ENCODE peak calls at places on chromosomes 6 and 20, in seven cellular contexts. U is body of pancreas, F is tibial nerve, P is lower leg skin, G is IMR-90, I is sigmoid colon, C is H1. V is an unnamed sample.
A peak's percentile ranks its signal among the peaks of the same experiment; 100 is the strongest.

GRCh38 chr6:32181890-32182529 is 2.0 kb downstream of the AGER start:
- DNase-seq in U (no peak), F (no peak), P (no peak), G (no peak), I (no peak), C (no peak), V (no peak)

GRCh38 chr20:56689852-56690485 is 60.9 kb downstream of the TFAP2C start:
- DNase-seq in U (no peak), F (no peak), P (no peak), G (no peak), I (no peak), C (no peak), V (no peak)

GRCh38 chr6:128519931-128520435 is 416 bp downstream of the PTPRK start:
- DNase-seq in U (peak; percentile 71), F (peak; percentile 25), P (peak; percentile 92), G (no peak), I (peak; percentile 78), C (peak; percentile 83), V (peak; percentile 45)

GRCh38 chr6:3433005-3433404 is 23.8 kb downstream of the SLC22A23 start:
- DNase-seq in U (peak; percentile 38), F (no peak), P (peak; percentile 70), G (no peak), I (peak; percentile 22), C (no peak), V (peak; percentile 51)

GRCh38 chr20:52840041-52840440 is 132.1 kb upstream of the TSHZ2 start:
- DNase-seq in U (no peak), F (no peak), P (no peak), G (no peak), I (no peak), C (no peak), V (no peak)

GRCh38 chr6:100876251-100876650 is 4.9 kb downstream of the ASCC3 start:
- DNase-seq in U (no peak), F (no peak), P (no peak), G (no peak), I (no peak), C (no peak), V (no peak)

GRCh38 chr6:26600759-26601158 is 4.0 kb downstream of the ABT1 start:
- DNase-seq in U (no peak), F (no peak), P (no peak), G (no peak), I (no peak), C (no peak), V (no peak)

GRCh38 chr6:128070406-128070805 is 169.5 kb upstream of the THEMIS start:
- DNase-seq in U (no peak), F (no peak), P (no peak), G (peak; percentile 62), I (no peak), C (no peak), V (no peak)

GRCh38 chr20:53328956-53329355 is 264.7 kb downstream of the ZNF217 start:
- DNase-seq in U (no peak), F (no peak), P (no peak), G (no peak), I (no peak), C (no peak), V (no peak)

GRCh38 chr6:75266716-75267291 is 17.8 kb downstream of the TMEM30A start:
- DNase-seq in U (no peak), F (no peak), P (no peak), G (peak; percentile 76), I (no peak), C (no peak), V (no peak)

GRCh38 chr6:149717255-149717587 is 680 bp downstream of the LATS1 start:
- DNase-seq in U (no peak), F (no peak), P (no peak), G (no peak), I (no peak), C (no peak), V (no peak)

GRCh38 chr6:1609662-1610496 is at the start of gene FOXC1:
- DNase-seq in U (peak; percentile 89), F (peak; percentile 88), P (peak; percentile 96), G (peak; percentile 94), I (peak; percentile 86), C (no peak), V (peak; percentile 85)

GRCh38 chr6:73285674-73286283 is 22.8 kb upstream of the KHDC1 start:
- DNase-seq in U (no peak), F (no peak), P (no peak), G (peak; percentile 76), I (no peak), C (no peak), V (no peak)

GRCh38 chr20:13681248-13682125 is 42.8 kb upstream of the TASP1 start:
- DNase-seq in U (peak; percentile 45), F (no peak), P (no peak), G (no peak), I (no peak), C (no peak), V (no peak)

GRCh38 chr6:68726307-68726706 is 91.2 kb downstream of the ADGRB3 start:
- DNase-seq in U (no peak), F (no peak), P (no peak), G (no peak), I (no peak), C (no peak), V (no peak)

GRCh38 chr6:44001318-44001868 is 125.9 kb downstream of the MRPL14 start:
- DNase-seq in U (peak; percentile 31), F (no peak), P (no peak), G (no peak), I (no peak), C (peak; percentile 79), V (no peak)
- TF ChIP-seq POLR2A in U (no peak), F (no peak), P (no peak), G (no peak), I (no peak), C (no peak), V (no peak)

DNA sequence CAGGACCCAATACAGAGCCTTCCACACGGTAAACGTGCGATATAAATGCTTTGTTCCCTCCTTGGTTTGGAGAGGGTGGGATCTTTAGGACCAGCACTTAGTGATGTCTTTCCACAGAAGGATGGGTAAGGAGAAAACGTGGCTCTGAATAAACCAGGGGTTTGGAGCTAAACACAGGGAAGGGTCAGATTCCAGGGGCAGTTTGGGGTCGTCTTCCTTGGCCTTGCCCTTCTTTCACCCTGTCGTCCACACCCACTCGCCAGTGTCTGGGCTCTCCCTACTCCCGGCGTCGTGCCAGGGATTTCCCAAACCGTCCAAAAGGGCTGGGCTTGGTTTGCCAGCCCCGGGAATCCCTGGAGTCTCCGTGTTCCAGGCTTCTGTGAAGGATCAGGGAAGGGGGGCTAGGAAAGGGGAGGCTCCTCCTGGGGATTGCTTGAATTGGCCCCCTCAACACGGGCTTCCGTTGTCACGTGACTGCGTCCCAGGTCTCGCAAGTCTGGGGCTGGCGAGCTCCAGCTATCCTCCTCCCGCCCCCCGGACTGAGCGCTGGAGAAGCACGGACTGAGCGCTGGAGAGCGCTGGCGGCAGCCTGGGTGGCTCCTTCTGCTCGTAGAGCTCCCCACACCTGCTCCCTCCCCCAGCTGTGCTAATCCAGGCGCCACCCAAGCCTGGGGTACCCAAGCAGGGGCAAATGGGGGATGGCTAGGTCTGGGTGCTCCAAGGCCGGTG is 9.5 kb upstream of the ARMC12 start:
- DNase-seq in U (peak; percentile 83), F (peak; percentile 89), P (peak; percentile 98), G (peak; percentile 60), I (peak; percentile 99), C (peak; percentile 81), V (peak; percentile 76)
- TF ChIP-seq POLR2A in U (peak; percentile 92), F (peak; percentile 62), P (no peak), G (no peak), I (peak; percentile 75), C (no peak), V (peak; percentile 59)

DNA sequence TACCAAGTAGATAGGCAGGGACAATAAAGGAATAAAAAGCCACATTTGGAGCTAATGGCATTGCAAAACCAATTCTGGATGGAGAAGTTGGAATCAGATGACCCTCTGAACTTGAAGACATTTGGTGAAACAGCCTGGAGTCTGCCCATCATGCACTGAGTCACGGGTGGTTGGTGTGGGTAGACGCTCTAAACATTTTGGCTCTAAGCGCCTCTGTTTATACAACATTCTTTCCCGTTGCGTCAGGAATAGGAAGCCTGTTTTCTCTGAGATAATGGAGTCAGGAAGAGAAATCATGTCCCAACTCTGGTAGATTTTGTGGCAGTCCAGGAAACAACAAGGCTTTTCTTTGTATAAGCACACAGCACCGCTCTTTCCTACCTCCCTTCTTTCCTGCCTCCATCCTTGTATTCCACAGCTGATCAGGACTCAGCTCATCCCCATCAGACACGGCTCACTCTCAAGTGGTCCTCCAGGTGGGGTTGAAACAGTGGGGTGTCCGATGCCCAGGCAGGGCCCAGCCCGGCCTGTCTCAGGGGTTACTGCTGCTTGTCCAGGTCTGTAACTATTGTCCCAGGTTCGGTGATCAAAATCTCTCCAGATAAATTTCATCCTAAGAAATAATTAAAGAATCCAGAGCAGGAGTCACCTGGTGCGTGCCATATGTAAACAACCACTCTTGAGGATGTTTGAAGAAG is 12.1 kb upstream of the RAMACL start:
- DNase-seq in U (no peak), F (no peak), P (peak; percentile 88), G (peak; percentile 97), I (peak; percentile 84), C (no peak), V (no peak)
- TF ChIP-seq POLR2A in U (no peak), F (no peak), P (no peak), G (peak; percentile 26), I (no peak), C (no peak), V (no peak)

GRCh38 chr6:132820629-132821381 is 6.4 kb downstream of the RPS12 start:
- DNase-seq in U (no peak), F (no peak), P (no peak), G (peak; percentile 52), I (no peak), C (peak; percentile 53), V (no peak)

GRCh38 chr6:132817554-132818403 is 3.4 kb downstream of the RPS12 start:
- DNase-seq in U (no peak), F (no peak), P (no peak), G (no peak), I (no peak), C (no peak), V (no peak)

GRCh38 chr6:132816665-132817064 is 2.3 kb downstream of the RPS12 start:
- DNase-seq in U (no peak), F (no peak), P (no peak), G (no peak), I (no peak), C (no peak), V (no peak)

GRCh38 chr6:132819405-132820145 is 5.2 kb downstream of the RPS12 start:
- DNase-seq in U (no peak), F (no peak), P (no peak), G (peak; percentile 51), I (no peak), C (no peak), V (no peak)

DNA sequence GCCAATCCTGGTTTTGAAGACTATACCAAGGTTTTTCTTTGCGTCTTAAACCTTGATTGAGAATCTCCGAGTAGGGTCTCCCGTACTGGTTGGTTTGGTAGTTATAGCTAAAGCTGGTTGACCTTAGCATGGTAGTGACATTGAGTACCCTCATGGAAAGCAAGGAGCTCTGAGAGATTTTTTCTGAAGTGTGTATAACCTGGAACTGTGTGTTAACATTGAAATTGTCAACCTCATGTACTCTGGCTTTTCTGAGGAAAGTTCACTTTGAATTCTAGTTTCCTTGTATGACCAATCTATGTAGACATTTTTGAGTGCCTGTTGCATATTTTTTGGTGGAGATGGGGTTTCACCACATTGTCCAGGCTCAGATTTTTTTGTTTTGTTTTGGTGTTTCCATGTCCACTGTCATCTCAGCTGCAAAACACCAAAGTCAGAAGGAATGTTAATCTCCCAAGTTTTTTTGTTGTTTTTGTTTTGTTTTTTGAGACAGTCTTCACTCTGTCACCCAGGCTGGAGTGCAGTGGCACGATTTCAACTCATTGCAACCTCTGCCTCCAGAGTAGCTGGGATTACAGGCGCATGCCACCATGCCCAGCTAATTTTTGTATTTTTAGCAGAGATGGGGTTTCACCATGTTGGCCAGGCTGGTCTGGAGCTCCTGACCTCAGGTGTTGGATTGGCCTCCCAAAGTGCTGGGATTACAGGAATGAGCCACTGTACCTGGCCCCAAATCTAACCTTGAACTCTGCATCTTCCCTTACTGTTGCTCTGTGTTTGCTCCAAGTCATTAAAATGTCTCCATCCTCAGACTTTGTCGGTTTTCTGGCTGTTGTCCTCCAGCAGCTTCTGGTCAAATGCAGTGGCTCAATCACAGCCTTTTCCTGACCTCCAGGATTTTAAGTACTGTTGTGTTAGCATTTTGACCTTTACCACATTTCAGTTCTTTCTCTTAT is 4.3 kb downstream of the RPS12 start:
- DNase-seq in U (no peak), F (no peak), P (no peak), G (peak; percentile 30), I (no peak), C (no peak), V (no peak)
- TF ChIP-seq POLR2A in U (no peak), F (no peak), P (no peak), G (peak; percentile 9), I (no peak), C (peak; percentile 66), V (no peak)